ENCODE peak calls at places on chromosomes 4 and X, in four cellular contexts. X is HepG2, Z is mesenchymal stem cell, K is AG04450. R is an unnamed sample.

GRCh38 chrX:6228720-6229119 is at the start of gene NLGN4X:
- DNase-seq in X (no peak), Z (no peak), K (no peak), R (no peak)

GRCh38 chr4:162139412-162139811 is 24.4 kb downstream of the FSTL5 start:
- DNase-seq in X (no peak), Z (no peak), K (no peak), R (no peak)

GRCh38 chr4:101597204-101597603 is 193.3 kb upstream of the BANK1 start:
- DNase-seq in X (no peak), Z (no peak), K (no peak), R (peak; percentile 28)

GRCh38 chr4:54473077-54473545 is 184.6 kb upstream of the KIT start:
- DNase-seq in X (peak; percentile 59), Z (peak; percentile 85), K (no peak), R (no peak)

GRCh38 chrX:10360121-10360520 is 203.3 kb downstream of the CLCN4 start:
- DNase-seq in X (no peak), Z (no peak), K (no peak), R (no peak)

GRCh38 chrX:135094726-135095125 is 25.6 kb downstream of the ETDB start:
- DNase-seq in X (no peak), Z (no peak), K (no peak), R (no peak)

GRCh38 chr4:88240297-88240714 is 44.1 kb downstream of the PPM1K start:
- DNase-seq in X (no peak), Z (no peak), K (no peak), R (no peak)

GRCh38 chr4:157076578-157076947 is 613 bp downstream of the GLRB start:
- DNase-seq in X (no peak), Z (no peak), K (no peak), R (no peak)

GRCh38 chr4:181659202-181659601 is 584.0 kb upstream of the TENM3 start:
- DNase-seq in X (no peak), Z (no peak), K (no peak), R (no peak)

GRCh38 chr4:127309360-127310095 is 323.2 kb upstream of the INTU start:
- DNase-seq in X (no peak), Z (peak; percentile 19), K (no peak), R (no peak)

GRCh38 chr4:122632396-122633143 is 11.7 kb upstream of the IL21 start:
- DNase-seq in X (no peak), Z (no peak), K (no peak), R (no peak)

GRCh38 chrX:113400193-113400704 is 559.6 kb upstream of the AMOT start:
- DNase-seq in X (peak; percentile 14), Z (no peak), K (no peak), R (no peak)

GRCh38 chr4:20137176-20137575 is 114.5 kb upstream of the SLIT2 start:
- DNase-seq in X (no peak), Z (peak; percentile 79), K (no peak), R (no peak)

GRCh38 chr4:93649828-93650227 is 178.7 kb upstream of the ATOH1 start:
- DNase-seq in X (no peak), Z (no peak), K (no peak), R (no peak)

GRCh38 chr4:38025665-38026064 is 65.5 kb downstream of the PTTG2 start:
- DNase-seq in X (no peak), Z (no peak), K (no peak), R (no peak)

GRCh38 chrX:40440841-40441240 is 139.9 kb upstream of the ATP6AP2 start:
- DNase-seq in X (no peak), Z (no peak), K (no peak), R (no peak)

GRCh38 chrX:25226151-25226550 is 210.4 kb upstream of the ARX start:
- DNase-seq in X (no peak), Z (no peak), K (no peak), R (no peak)

GRCh38 chr4:185167205-185167604 is 24.1 kb downstream of the SLC25A4 start:
- DNase-seq in X (no peak), Z (peak; percentile 47), K (no peak), R (no peak)

GRCh38 chr4:155687380-155687982 is 20.8 kb downstream of the GUCY1A1 start:
- DNase-seq in X (no peak), Z (no peak), K (no peak), R (no peak)

GRCh38 chr4:8219236-8219635 is 20.1 kb downstream of the SH3TC1 start:
- DNase-seq in X (no peak), Z (no peak), K (no peak), R (peak; percentile 48)

GRCh38 chrX:39957816-39958561 is 139.8 kb downstream of the BCOR start:
- DNase-seq in X (no peak), Z (peak; percentile 20), K (no peak), R (no peak)

GRCh38 chr4:19857405-19857804 is 394.3 kb upstream of the SLIT2 start:
- DNase-seq in X (no peak), Z (peak; percentile 40), K (peak; percentile 23), R (no peak)

GRCh38 chrX:46260502-46260901 is 284.7 kb downstream of the ZNF674 start:
- DNase-seq in X (no peak), Z (no peak), K (no peak), R (no peak)

DNA sequence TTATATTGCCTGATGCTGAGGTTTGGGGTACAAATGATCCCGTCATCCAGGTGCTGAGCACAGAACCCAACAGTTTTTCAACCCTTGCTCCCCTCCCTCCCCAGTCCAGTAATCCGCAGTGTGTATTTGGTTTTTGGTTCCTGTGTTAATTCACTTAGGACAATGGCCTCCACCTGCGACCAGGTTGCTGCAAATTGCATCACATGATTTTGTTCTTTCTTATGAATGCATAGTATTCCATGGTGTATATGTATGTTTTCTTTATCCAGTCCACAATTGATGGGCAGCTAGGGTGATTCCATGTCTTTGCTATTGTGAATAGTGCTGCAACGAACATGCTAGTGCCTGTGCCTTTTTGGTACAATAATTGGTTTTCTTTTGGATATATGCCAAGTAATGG is 25.4 kb downstream of the GABRQ start:
- DNase-seq in X (no peak), Z (no peak), K (no peak), R (no peak)
- H3K9me3 ChIP-seq in X (no peaks in the 10 kb centered on the region), Z (peaks cover 18% of the 10 kb centered on the region), K (no peaks in the 10 kb centered on the region), R (no peaks in the 10 kb centered on the region)

DNA sequence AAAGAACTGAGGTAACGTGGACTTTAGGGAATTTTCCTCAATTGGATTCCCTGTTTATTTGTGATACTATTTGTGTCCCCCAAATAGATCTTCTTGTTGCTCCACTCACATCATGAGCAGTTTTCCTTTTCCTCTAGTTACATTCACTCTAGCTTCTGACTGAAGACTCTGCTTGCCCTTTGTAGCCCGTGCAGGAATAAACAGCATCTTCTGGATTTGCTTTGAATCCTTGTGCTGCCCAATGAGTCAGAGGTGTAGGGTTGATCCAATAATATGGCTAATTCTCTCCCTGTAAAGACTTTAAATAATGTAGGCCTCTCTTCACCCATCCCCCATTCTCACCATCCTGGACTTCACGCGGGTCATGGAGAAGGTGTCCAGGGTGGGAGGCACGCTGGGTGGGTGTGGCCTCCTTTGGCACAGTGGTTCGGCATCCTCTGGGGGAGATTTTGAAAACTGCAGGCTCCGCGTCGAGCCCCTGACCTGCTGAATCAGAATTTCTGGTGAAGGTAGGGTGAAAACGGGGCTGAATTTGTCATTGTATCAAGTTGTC is 9.0 kb downstream of the HAND2 start:
- DNase-seq in X (no peak), Z (peak; percentile 74), K (no peak), R (no peak)
- H3K4me3 ChIP-seq in X (no peak overlapping the region), Z (no peak overlapping the region), K (no peak overlapping the region), R (no peak overlapping the region)

DNA sequence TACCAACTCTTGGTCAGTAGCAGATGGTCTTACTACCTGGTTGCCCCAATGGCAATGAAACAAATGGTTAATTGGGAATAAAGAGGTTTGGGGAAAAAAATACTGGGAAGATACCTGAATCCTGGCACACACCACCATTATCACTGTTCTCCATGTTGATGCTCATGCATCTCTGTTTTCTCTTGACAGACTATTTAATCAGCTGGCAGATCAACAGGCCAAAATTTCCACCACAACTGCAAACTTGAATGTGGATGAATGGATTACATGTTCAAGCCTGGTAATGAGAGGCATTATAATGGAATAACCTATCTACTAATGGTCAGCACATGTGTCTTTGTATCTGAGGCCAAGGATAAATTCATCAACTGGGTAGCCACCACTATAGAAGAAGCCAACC is 45.7 kb downstream of the ZNF721 start:
- DNase-seq in X (no peak), Z (no peak), K (no peak), R (no peak)
- H3K9me3 ChIP-seq in X (peaks cover 95% of the 10 kb centered on the region), Z (peaks cover 94% of the 10 kb centered on the region), K (peaks cover 68% of the 10 kb centered on the region), R (peaks cover 100% of the 10 kb centered on the region)

GRCh38 chrX:15310117-15310516 is 5.3 kb downstream of the ASB11 start:
- DNase-seq in X (no peak), Z (peak; percentile 54), K (no peak), R (no peak)
- H3K4me3 ChIP-seq in X (no peak overlapping the region), Z (no peak overlapping the region), K (no peak overlapping the region), R (no peak overlapping the region)

DNA sequence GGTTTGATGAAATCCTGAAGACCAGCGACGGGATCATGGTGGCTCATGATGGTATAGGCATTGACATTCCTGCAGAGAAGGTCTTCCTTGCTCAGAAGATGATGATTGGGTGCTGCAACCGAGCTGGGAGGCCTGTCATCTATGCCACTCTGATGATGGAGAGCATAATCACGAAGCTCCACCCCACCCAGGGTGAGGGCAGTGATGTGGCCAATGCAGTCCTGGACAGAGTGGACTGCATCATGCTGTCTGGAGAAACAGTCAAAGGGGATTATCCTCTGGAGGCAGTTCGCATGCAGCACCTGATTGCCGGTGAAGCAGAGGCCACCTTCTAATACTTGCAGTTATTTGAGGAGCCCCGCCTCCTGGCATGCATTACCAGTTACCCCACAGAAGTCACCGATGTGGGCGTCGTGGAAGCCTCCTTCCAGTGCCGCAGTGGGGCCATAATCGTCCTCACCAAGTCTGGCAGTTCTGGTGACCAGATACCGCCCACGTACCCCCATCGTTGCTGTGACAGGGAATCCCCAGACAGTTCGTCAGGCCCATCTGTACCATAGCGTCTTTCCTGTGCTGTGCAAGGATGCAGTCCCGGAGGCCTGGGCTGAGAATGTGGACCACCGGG is 140.1 kb downstream of the EDA2R start:
- DNase-seq in X (no peak), Z (no peak), K (no peak), R (no peak)
- H3K9me3 ChIP-seq in X (no peaks in the 10 kb centered on the region), Z (peaks cover 3% of the 10 kb centered on the region), K (no peaks in the 10 kb centered on the region), R (no peaks in the 10 kb centered on the region)

R was measured in mucosa of descending colon.